ENCODE peak calls at places on chromosomes 3 and 15, in nine cellular contexts. One of them, this sample, is unnamed.

GRCh38 chr3:142210608-142211007 is 14.8 kb downstream of the GK5 start:
- DNase-seq in stimulated activated CD4-positive, alpha-beta T cell treated with anti-CD3 and anti-CD28 coated beads, Interleukin-2, amount 100 ng/mL, for 24 hours: no peak
- DNase-seq in fibroblast of mammary gland: peak; percentile 65
- DNase-seq in HCEC 1CT: no peak
- DNase-seq in progenitor cell of endocrine pancreas: no peak
- DNase-seq in T-cell: no peak
- DNase-seq in fibroblast of pulmonary artery: peak; percentile 62
- DNase-seq in NCI-H1436: no peak
- DNase-seq in cardiac fibroblast: peak; percentile 36
- DNase-seq in this sample: no peak

GRCh38 chr3:48662753-48663488 is at the start of gene CELSR3:
- DNase-seq in NCI-H1436: peak; percentile 78
- DNase-seq in fibroblast of pulmonary artery: peak; percentile 92
- DNase-seq in stimulated activated CD4-positive, alpha-beta T cell treated with anti-CD3 and anti-CD28 coated beads, Interleukin-2, amount 100 ng/mL, for 24 hours: peak; percentile 70
- DNase-seq in fibroblast of mammary gland: peak; percentile 93
- DNase-seq in progenitor cell of endocrine pancreas: peak; percentile 69
- DNase-seq in cardiac fibroblast: peak; percentile 90
- DNase-seq in HCEC 1CT: peak; percentile 85
- DNase-seq in T-cell: peak; percentile 42
- DNase-seq in this sample: peak; percentile 87

GRCh38 chr3:73060302-73060723 is 1.1 kb upstream of the EBLN2 start:
- DNase-seq in NCI-H1436: no peak
- DNase-seq in cardiac fibroblast: peak; percentile 49
- DNase-seq in progenitor cell of endocrine pancreas: no peak
- DNase-seq in fibroblast of mammary gland: peak; percentile 80
- DNase-seq in stimulated activated CD4-positive, alpha-beta T cell treated with anti-CD3 and anti-CD28 coated beads, Interleukin-2, amount 100 ng/mL, for 24 hours: no peak
- DNase-seq in HCEC 1CT: peak; percentile 50
- DNase-seq in fibroblast of pulmonary artery: no peak
- DNase-seq in T-cell: no peak
- DNase-seq in this sample: no peak

GRCh38 chr15:67383903-67384302 is 129.3 kb downstream of the IQCH start:
- DNase-seq in stimulated activated CD4-positive, alpha-beta T cell treated with anti-CD3 and anti-CD28 coated beads, Interleukin-2, amount 100 ng/mL, for 24 hours: no peak
- DNase-seq in fibroblast of mammary gland: peak; percentile 14
- DNase-seq in HCEC 1CT: no peak
- DNase-seq in NCI-H1436: no peak
- DNase-seq in cardiac fibroblast: peak; percentile 17
- DNase-seq in fibroblast of pulmonary artery: peak; percentile 16
- DNase-seq in progenitor cell of endocrine pancreas: no peak
- DNase-seq in T-cell: no peak
- DNase-seq in this sample: peak; percentile 5

GRCh38 chr15:30649952-30650929 is 24.3 kb downstream of the ARHGAP11B start:
- DNase-seq in NCI-H1436: no peak
- DNase-seq in HCEC 1CT: peak; percentile 82
- DNase-seq in progenitor cell of endocrine pancreas: no peak
- DNase-seq in stimulated activated CD4-positive, alpha-beta T cell treated with anti-CD3 and anti-CD28 coated beads, Interleukin-2, amount 100 ng/mL, for 24 hours: no peak
- DNase-seq in fibroblast of mammary gland: peak; percentile 43
- DNase-seq in cardiac fibroblast: peak; percentile 70
- DNase-seq in T-cell: no peak
- DNase-seq in fibroblast of pulmonary artery: peak; percentile 16
- DNase-seq in this sample: no peak

GRCh38 chr3:42263354-42264346 is 2.3 kb downstream of the CCK start:
- DNase-seq in stimulated activated CD4-positive, alpha-beta T cell treated with anti-CD3 and anti-CD28 coated beads, Interleukin-2, amount 100 ng/mL, for 24 hours: peak; percentile 33
- DNase-seq in fibroblast of mammary gland: no peak
- DNase-seq in T-cell: peak; percentile 17
- DNase-seq in NCI-H1436: no peak
- DNase-seq in progenitor cell of endocrine pancreas: peak; percentile 28
- DNase-seq in HCEC 1CT: no peak
- DNase-seq in cardiac fibroblast: no peak
- DNase-seq in fibroblast of pulmonary artery: no peak
- DNase-seq in this sample: no peak

GRCh38 chr3:38579146-38579545 is 70.3 kb downstream of the SCN5A start:
- DNase-seq in fibroblast of mammary gland: no peak
- DNase-seq in progenitor cell of endocrine pancreas: peak; percentile 7
- DNase-seq in cardiac fibroblast: peak; percentile 21
- DNase-seq in NCI-H1436: no peak
- DNase-seq in T-cell: no peak
- DNase-seq in stimulated activated CD4-positive, alpha-beta T cell treated with anti-CD3 and anti-CD28 coated beads, Interleukin-2, amount 100 ng/mL, for 24 hours: no peak
- DNase-seq in HCEC 1CT: no peak
- DNase-seq in fibroblast of pulmonary artery: peak; percentile 19
- DNase-seq in this sample: peak; percentile 40

GRCh38 chr3:100781311-100781710 is 72.0 kb downstream of the TFG start:
- DNase-seq in T-cell: no peak
- DNase-seq in fibroblast of mammary gland: peak; percentile 69
- DNase-seq in progenitor cell of endocrine pancreas: no peak
- DNase-seq in NCI-H1436: no peak
- DNase-seq in fibroblast of pulmonary artery: no peak
- DNase-seq in stimulated activated CD4-positive, alpha-beta T cell treated with anti-CD3 and anti-CD28 coated beads, Interleukin-2, amount 100 ng/mL, for 24 hours: no peak
- DNase-seq in HCEC 1CT: peak; percentile 81
- DNase-seq in cardiac fibroblast: peak; percentile 34
- DNase-seq in this sample: peak; percentile 43

GRCh38 chr3:25620508-25620907 is 44.2 kb downstream of the TOP2B start:
- DNase-seq in T-cell: no peak
- DNase-seq in progenitor cell of endocrine pancreas: no peak
- DNase-seq in HCEC 1CT: no peak
- DNase-seq in NCI-H1436: no peak
- DNase-seq in cardiac fibroblast: no peak
- DNase-seq in stimulated activated CD4-positive, alpha-beta T cell treated with anti-CD3 and anti-CD28 coated beads, Interleukin-2, amount 100 ng/mL, for 24 hours: no peak
- DNase-seq in fibroblast of pulmonary artery: no peak
- DNase-seq in fibroblast of mammary gland: no peak
- DNase-seq in this sample: no peak